ENCODE peak calls at places on chromosomes 11 and 22, in four cellular contexts. F, G, C and V are unnamed samples.

GRCh38 chr11:12606597-12606996 is 67.6 kb upstream of the TEAD1 start:
- DNase-seq in G (no peak), F (no peak), C (no peak), V (no peak)

GRCh38 chr22:21917959-21918261 is 34.7 kb downstream of the PPM1F start:
- DNase-seq in F (no peak), G (no peak), C (no peak), V (no peak)

GRCh38 chr11:130313383-130314183 is 1.1 kb downstream of the ZBTB44 start:
- DNase-seq in F (no peak), G (no peak), C (no peak), V (no peak)

GRCh38 chr11:116217441-116217840 is 555.3 kb downstream of the BUD13 start:
- DNase-seq in F (no peak), C (no peak), G (no peak), V (peak)

GRCh38 chr11:117866526-117866925 is 9.9 kb downstream of the FXYD6 start:
- DNase-seq in C (no peak), G (no peak), F (no peak), V (no peak)

GRCh38 chr11:76698321-76699043 is 27.9 kb upstream of the LRRC32 start:
- DNase-seq in G (no peak), C (no peak), F (no peak), V (peak)

GRCh38 chr11:23866641-23867040 is 630.2 kb upstream of the LUZP2 start:
- DNase-seq in G (no peak), C (no peak), F (no peak), V (no peak)

GRCh38 chr22:50010676-50011446 is 1.7 kb downstream of the IL17REL start:
- DNase-seq in C (peak), F (no peak), G (no peak), V (peak)

GRCh38 chr11:587978-588380 is 11.7 kb downstream of the PHRF1 start:
- DNase-seq in C (peak), G (peak), F (no peak), V (no peak)

GRCh38 chr11:38791346-38791961 is 2193.4 kb upstream of the RAG2 start:
- DNase-seq in F (peak), C (no peak), G (peak), V (peak)

GRCh38 chr11:122897606-122898210 is 15.1 kb downstream of the JHY start:
- DNase-seq in G (peak), F (no peak), C (no peak), V (no peak)

GRCh38 chr11:13837286-13837685 is 125.2 kb upstream of the SPON1 start:
- DNase-seq in C (no peak), F (no peak), G (no peak), V (no peak)

GRCh38 chr11:71078482-71078881 is 173.9 kb downstream of the SHANK2 start:
- DNase-seq in F (no peak), G (no peak), C (no peak), V (no peak)

GRCh38 chr11:32381149-32381548 is 54.2 kb downstream of the WT1 start:
- DNase-seq in F (no peak), G (no peak), C (no peak), V (no peak)

GRCh38 chr11:73325036-73325981 is 17.2 kb downstream of the ARHGEF17 start:
- DNase-seq in G (no peak), F (no peak), C (no peak), V (peak)

GRCh38 chr11:68780829-68781228 is 29.5 kb upstream of the TESMIN start:
- DNase-seq in C (no peak), F (peak), G (no peak), V (no peak)

GRCh38 chr11:114379394-114380069 is 20.8 kb downstream of the C11orf71 start:
- DNase-seq in C (no peak), G (no peak), F (no peak), V (no peak)